ENCODE peak calls at places on chromosome 10, in six cellular contexts. F is SK-N-SH, V is H1, L is GM12878, S is IMR-90, Y is A549. Z is an unnamed sample.

GRCh38 chr10:75466016-75466415 is 34.6 kb downstream of the LRMDA start:
- DNase-seq in L (no peak), Y (no peak), V (no peak), F (no peak), S (no peak), Z (no peak)

GRCh38 chr10:124470544-124471449 is 9.2 kb downstream of the LHPP start:
- DNase-seq in S (no peak), F (no peak), V (no peak), L (no peak), Y (peak), Z (no peak)

GRCh38 chr10:21314234-21314633 is 211.2 kb downstream of the SKIDA1 start:
- DNase-seq in F (no peak), S (no peak), L (no peak), Y (no peak), V (no peak), Z (no peak)

GRCh38 chr10:35495521-35496238 is 109.5 kb upstream of the GJD4 start:
- DNase-seq in V (no peak), S (peak), Y (no peak), F (peak), L (no peak), Z (no peak)

GRCh38 chr10:113914936-113915335 is 60.5 kb downstream of the NHLRC2 start:
- DNase-seq in L (no peak), F (no peak), V (no peak), Y (no peak), S (no peak), Z (no peak)

GRCh38 chr10:26540601-26541000 is 102.5 kb downstream of the APBB1IP start:
- DNase-seq in F (no peak), V (no peak), Y (no peak), L (peak), S (no peak), Z (no peak)

GRCh38 chr10:27155073-27155754 is at the start of gene MASTL:
- DNase-seq in Y (peak), V (peak), S (peak), F (peak), L (peak), Z (peak)

GRCh38 chr10:10092581-10092980 is 925.1 kb upstream of the CELF2 start:
- DNase-seq in F (no peak), L (no peak), Y (no peak), V (no peak), S (peak), Z (no peak)

GRCh38 chr10:118332247-118332646 is 9.9 kb downstream of the FAM204A start:
- DNase-seq in L (no peak), S (no peak), Y (peak), F (no peak), V (no peak), Z (peak)

GRCh38 chr10:110493832-110494426 is 3.8 kb upstream of the DUSP5 start:
- DNase-seq in Y (no peak), S (peak), V (no peak), F (no peak), L (no peak), Z (no peak)

GRCh38 chr10:103839867-103840746 is 15.3 kb downstream of the SH3PXD2A start:
- DNase-seq in V (no peak), F (no peak), S (no peak), L (no peak), Y (no peak), Z (no peak)

GRCh38 chr10:29160110-29160669 is 128.7 kb upstream of the LYZL1 start:
- DNase-seq in S (peak), L (no peak), Y (peak), V (no peak), F (no peak), Z (no peak)

GRCh38 chr10:104548090-104548489 is 93.0 kb upstream of the SORCS3 start:
- DNase-seq in Y (no peak), S (peak), F (no peak), L (no peak), V (peak), Z (peak)

GRCh38 chr10:62580396-62580795 is 206.2 kb downstream of the ZNF365 start:
- DNase-seq in S (peak), L (no peak), V (no peak), F (no peak), Y (no peak), Z (no peak)

GRCh38 chr10:30529373-30529998 is 95.5 kb downstream of the MAP3K8 start:
- DNase-seq in Y (no peak), F (no peak), L (peak), V (no peak), S (no peak), Z (no peak)

GRCh38 chr10:132392811-132393694 is 3.9 kb upstream of the PWWP2B start:
- DNase-seq in S (peak), F (no peak), V (no peak), Y (no peak), L (no peak), Z (no peak)

GRCh38 chr10:79047875-79048638 is 20.7 kb upstream of the ZMIZ1 start:
- DNase-seq in V (no peak), S (no peak), Y (no peak), F (peak), L (no peak), Z (peak)

GRCh38 chr10:127563718-127564553 is 14.8 kb downstream of the NPS start:
- DNase-seq in L (no peak), Y (peak), S (no peak), V (no peak), F (peak), Z (peak)

GRCh38 chr10:50536617-50537252 is 87.0 kb downstream of the SGMS1 start:
- DNase-seq in V (no peak), S (peak), F (no peak), Y (no peak), L (no peak), Z (no peak)

GRCh38 chr10:68560916-68561691 is 967 bp downstream of the TET1 start:
- DNase-seq in V (no peak), F (peak), S (peak), Y (no peak), L (no peak), Z (peak)

GRCh38 chr10:59580257-59580863 is 129.3 kb downstream of the SLC16A9 start:
- DNase-seq in L (no peak), S (peak), F (peak), V (no peak), Y (peak), Z (no peak)

GRCh38 chr10:79443338-79444242 is 1.8 kb downstream of the ZCCHC24 start:
- DNase-seq in Y (no peak), F (no peak), V (no peak), S (peak), L (no peak), Z (no peak)

GRCh38 chr10:22649977-22650376 is 64.4 kb downstream of the PIP4K2A start:
- DNase-seq in V (no peak), Y (no peak), L (no peak), F (no peak), S (no peak), Z (no peak)

GRCh38 chr10:117169480-117169879 is 27.8 kb upstream of the KCNK18 start:
- DNase-seq in S (no peak), Y (no peak), F (no peak), V (no peak), L (no peak), Z (no peak)
- TF ChIP-seq RFX5 in S (no peak), Y (no peak), F (no peak), V (no peak), L (no peak), Z (no peak)

DNA sequence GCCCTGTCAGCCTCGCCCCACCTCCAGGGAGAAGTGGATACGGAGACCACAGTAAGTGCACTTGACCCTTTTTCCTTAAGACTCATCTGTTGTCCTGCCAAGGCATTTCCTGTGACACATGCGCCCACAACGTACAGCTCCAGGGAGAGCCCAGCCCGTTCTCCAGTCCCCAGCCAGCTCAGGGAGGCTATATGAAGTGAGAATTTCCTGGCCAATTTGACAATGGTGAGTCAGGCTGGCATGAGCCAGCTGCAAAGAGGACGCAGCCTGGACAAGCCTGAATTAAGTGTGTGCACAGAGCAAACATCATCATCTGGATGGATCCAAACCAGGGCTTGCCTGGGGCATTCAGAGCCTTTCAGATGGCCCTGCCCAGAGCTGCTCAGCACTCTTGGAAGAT is 244.8 kb downstream of the KCNMA1 start:
- DNase-seq in S (peak), F (no peak), L (no peak), Y (peak), V (no peak), Z (no peak)
- TF ChIP-seq RFX5 in S (no peak), F (no peak), L (no peak), Y (no peak), V (no peak), Z (no peak)

GRCh38 chr10:3365630-3366029 is 193.0 kb upstream of the PITRM1 start:
- DNase-seq in Y (peak), L (no peak), V (no peak), S (no peak), F (no peak), Z (no peak)
- TF ChIP-seq RFX5 in Y (no peak), L (no peak), V (no peak), S (no peak), F (no peak), Z (no peak)

DNA sequence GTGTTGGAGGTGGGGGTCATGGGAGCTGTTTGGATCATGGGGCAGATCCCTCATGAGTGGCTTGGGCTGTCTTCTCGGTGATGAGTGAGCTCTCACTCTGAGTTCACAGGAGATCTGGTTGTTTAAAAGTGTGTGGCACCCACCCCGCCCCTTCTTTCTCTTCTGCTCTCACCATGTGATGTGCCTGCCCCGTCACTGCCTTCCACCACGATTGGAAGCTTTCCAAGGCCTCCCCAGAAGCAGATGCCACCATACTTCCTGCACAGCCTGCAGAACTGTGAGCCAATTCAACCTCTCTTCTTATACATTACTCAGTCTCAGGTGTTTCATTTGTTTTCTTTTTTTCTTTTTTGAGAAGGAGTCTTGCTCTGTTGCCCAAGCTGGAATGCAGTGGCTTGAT is 170.0 kb downstream of the PTPN20 start:
- DNase-seq in S (no peak), L (no peak), Y (no peak), F (no peak), V (no peak), Z (no peak)
- TF ChIP-seq RFX5 in S (no peak), L (no peak), Y (no peak), F (no peak), V (no peak), Z (no peak)

DNA sequence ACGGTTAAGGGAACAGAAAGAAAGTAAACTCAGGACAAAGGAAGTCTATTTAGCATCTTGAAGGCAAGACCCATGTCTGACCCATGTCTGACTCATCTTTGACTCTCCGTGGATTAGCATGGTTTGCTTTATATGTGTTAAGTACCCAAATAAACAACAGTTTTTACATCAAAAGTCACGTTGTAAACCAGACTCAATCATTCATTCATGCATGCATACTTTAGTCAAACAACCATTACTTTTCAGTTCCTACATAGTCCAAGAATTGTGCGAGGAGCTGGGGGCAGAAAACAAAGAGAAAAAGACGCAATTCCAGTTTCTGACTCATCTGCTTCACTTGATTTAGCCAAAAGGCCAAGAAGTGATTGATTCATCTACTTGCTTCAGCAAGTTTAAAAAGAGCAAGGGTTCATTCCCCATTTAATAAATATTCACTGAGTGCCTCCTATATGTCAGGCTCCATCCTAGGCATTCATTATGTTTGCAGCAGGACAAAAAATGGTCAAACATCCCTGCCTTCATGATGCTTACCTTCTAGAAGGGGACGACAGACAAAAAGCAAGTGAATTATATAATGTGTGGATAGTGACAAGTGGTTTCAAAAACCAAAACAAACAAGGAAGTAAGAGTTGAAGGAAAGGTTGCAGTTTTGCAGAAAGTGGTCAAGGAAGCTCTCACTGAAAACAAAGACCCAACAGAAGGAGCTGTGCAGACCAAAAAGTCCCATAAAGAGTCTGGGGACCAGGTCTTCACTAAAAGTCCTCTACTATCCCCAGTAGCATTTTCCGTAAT is 116.2 kb downstream of the FAM107B start:
- DNase-seq in Y (peak), F (no peak), S (peak), L (peak), V (no peak), Z (no peak)
- TF ChIP-seq RFX5 in Y (no peak), F (no peak), S (no peak), L (no peak), V (no peak), Z (no peak)

DNA sequence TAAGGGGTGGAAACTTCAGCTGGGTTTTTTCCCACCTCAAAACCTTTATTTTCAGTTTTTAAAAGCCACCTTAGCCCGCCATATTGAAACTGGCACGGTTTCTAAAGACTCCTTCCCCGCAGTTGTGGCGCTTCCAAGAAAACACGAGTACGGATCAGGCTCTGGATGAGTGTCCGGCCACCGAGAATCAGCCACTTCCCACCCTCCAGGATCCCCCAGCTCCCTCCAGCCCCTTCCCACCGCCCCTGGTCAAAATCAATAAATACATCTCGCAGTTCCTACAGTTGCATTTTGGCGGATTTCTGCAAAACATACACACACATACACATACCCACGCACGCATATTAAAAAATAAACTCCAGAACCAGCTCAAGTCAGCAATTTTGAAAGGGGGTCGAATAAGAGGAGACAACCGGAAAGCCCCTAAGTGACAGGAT is 1.1 kb downstream of the SFMBT2 start:
- DNase-seq in F (peak), V (no peak), Y (peak), S (no peak), L (no peak), Z (peak)
- TF ChIP-seq RFX5 in F (no peak), V (no peak), Y (no peak), S (no peak), L (no peak), Z (no peak)

GRCh38 chr10:77622822-77623410 is 14.7 kb downstream of the KCNMA1 start:
- DNase-seq in Y (no peak), S (no peak), L (no peak), V (no peak), F (no peak), Z (no peak)
- TF ChIP-seq RFX5 in Y (no peak), S (no peak), L (no peak), V (no peak), F (no peak), Z (no peak)